ENCODE peak calls at places on chromosomes 3 and 15, in five cellular contexts. C, H, O, E and X are unnamed samples.

GRCh38 chr3:126972866-126973265 is 10.0 kb upstream of the PLXNA1 start:
- DNase-seq in C (no peak), E (no peak), H (no peak), O (no peak), X (no peak)

GRCh38 chr3:152910211-152910610 is 75.3 kb downstream of the P2RY1 start:
- DNase-seq in E (peak; percentile 4), H (peak; percentile 23), C (no peak), O (no peak), X (no peak)

GRCh38 chr15:55289011-55289572 is 521 bp downstream of the RAB27A start:
- DNase-seq in O (peak; percentile 60), E (peak; percentile 21), C (peak; percentile 53), H (peak; percentile 19), X (peak; percentile 39)

GRCh38 chr15:63382966-63383710 is 1.5 kb upstream of the CA12 start:
- DNase-seq in H (no peak), C (no peak), O (no peak), E (no peak), X (peak; percentile 37)

GRCh38 chr3:18423401-18424212 is 1.5 kb downstream of the SATB1 start:
- DNase-seq in H (peak; percentile 23), C (peak; percentile 19), E (no peak), O (peak; percentile 69), X (peak; percentile 51)

GRCh38 chr15:41944313-41944940 is 27.9 kb downstream of the EHD4 start:
- DNase-seq in C (no peak), H (peak; percentile 49), E (peak; percentile 70), O (no peak), X (peak; percentile 94)

GRCh38 chr3:194389269-194389668 is 9.8 kb downstream of the GP5 start:
- DNase-seq in C (no peak), O (peak; percentile 24), E (no peak), H (no peak), X (no peak)

GRCh38 chr3:69014022-69014580 is 617 bp upstream of the EOGT start:
- DNase-seq in E (no peak), H (no peak), C (no peak), O (no peak), X (no peak)

GRCh38 chr3:182618085-182618732 is 175.1 kb upstream of the ATP11B start:
- DNase-seq in O (no peak), C (peak; percentile 14), H (peak; percentile 25), E (peak; percentile 12), X (no peak)

GRCh38 chr3:64575211-64575844 is 112.5 kb downstream of the ADAMTS9 start:
- DNase-seq in E (peak; percentile 7), H (peak; percentile 25), O (no peak), C (peak; percentile 8), X (peak; percentile 18)

GRCh38 chr15:58453931-58454793 is 22.4 kb downstream of the LIPC start:
- DNase-seq in H (no peak), E (no peak), O (no peak), C (no peak), X (no peak)

GRCh38 chr3:158337007-158337608 is 227.2 kb downstream of the RSRC1 start:
- DNase-seq in E (no peak), C (no peak), H (no peak), O (no peak), X (no peak)

GRCh38 chr3:94206291-94206690 is 143.4 kb downstream of the NSUN3 start:
- DNase-seq in O (no peak), H (no peak), C (no peak), E (no peak), X (no peak)

GRCh38 chr15:67927501-67928156 is 87.8 kb upstream of the RNU6-1 start:
- DNase-seq in O (no peak), E (no peak), C (no peak), H (peak; percentile 51), X (peak; percentile 97)

GRCh38 chr3:185900228-185900627 is 37.6 kb downstream of the TRA2B start:
- DNase-seq in H (peak; percentile 68), E (peak; percentile 69), O (no peak), C (peak; percentile 82), X (peak; percentile 95)

GRCh38 chr3:160373655-160374054 is 25.4 kb downstream of the IFT80 start:
- DNase-seq in C (no peak), O (no peak), H (no peak), E (no peak), X (no peak)

GRCh38 chr3:110344897-110345767 is 726.5 kb upstream of the NECTIN3 start:
- DNase-seq in C (no peak), E (peak; percentile 87), H (peak; percentile 91), O (no peak), X (peak; percentile 44)

GRCh38 chr15:41958002-41958420 is 14.3 kb downstream of the EHD4 start:
- DNase-seq in C (no peak), H (no peak), E (no peak), O (no peak), X (no peak)

DNA sequence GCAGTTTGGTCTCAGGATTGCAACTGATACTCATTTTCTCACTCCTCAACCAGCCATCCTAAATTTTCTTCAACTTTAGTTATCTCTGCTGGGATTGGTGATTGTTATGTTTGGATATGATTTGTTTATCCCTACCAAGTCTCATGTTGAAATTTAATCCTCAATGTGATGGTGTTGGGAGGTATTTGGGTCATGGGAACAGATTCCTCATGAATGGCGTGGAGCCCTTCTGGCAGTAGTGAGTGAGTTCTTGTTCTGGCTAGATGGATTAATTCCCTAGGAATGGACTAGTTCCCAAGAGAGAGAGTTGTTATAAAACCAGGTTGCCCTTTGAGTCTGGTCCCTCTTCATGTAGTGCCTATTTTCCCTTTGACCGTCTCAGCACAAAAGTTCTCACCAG is 399.9 kb downstream of the SQOR start:
- DNase-seq in O (no peak), H (no peak), C (no peak), E (no peak), X (peak; percentile 27)
- TF ChIP-seq MAFK in O (no peak), H (no peak), C (no peak), E (no peak), X (no peak)

DNA sequence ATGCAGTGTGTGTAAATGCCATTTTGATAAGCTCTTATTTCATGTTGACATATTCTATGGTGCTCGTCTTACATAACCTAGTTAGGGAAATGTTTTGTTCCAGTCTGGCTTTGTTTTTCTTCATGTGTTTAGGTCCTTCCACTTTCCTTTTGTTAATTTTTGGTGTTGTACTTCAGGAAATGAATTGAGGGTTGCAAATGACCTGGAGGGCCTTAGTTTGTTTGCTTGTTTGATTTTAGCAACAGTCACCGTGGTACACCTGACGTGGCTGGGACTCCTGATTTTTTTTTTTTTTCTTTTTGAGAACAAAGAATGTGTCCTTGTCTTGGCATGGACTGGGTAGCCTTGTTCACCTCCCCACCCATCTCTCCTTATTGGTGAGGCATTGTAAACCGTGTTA is 114.8 kb downstream of the IGF1R start:
- DNase-seq in C (no peak), H (no peak), O (no peak), E (no peak), X (no peak)
- TF ChIP-seq MAFK in C (no peak), H (no peak), O (no peak), E (no peak), X (no peak)

DNA sequence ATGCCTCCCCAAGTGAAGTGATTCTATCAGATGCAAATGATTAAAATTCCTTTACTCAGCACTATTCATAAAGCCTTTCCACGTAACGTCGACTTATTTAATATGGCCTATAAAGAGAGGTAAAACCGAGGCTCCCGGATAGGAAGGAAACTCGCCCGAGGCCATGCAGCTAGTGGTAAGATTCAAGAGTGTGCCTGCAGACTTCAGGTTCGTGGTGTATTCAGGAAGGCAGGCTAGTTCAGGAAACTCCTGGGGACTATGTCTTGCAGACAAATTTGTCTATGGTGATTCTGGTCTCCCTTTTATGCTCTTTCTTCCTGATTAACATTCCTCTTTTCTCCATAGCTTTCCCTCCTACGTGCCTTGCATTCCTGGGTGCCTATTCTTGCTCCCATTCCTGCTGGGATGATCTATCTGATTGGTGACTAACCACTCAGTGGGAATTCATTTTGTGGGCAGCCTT is 150.7 kb downstream of the SST start:
- DNase-seq in H (no peak), E (no peak), C (no peak), O (peak; percentile 51), X (no peak)
- TF ChIP-seq MAFK in H (peak; percentile 51), E (peak; percentile 73), C (no peak), O (no peak), X (peak; percentile 60)

DNA sequence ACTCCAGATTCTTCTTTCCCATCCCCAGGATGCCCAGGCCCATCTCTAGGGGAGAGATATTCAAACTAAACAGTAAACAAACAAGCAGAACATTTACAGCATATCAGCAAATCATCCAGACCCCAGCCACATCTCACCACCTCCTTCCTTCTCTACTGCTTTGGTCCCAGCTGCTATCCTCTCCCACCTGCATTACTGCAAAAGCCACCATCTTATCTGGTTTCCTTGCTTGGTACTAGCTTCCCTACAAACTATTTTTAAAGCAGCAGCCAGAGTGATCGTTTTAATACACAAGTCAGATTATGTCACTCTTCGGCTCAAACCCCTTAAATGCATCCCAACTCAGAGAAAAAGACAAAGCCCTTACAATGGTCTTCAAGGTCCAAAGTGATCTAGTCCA is 4.8 kb downstream of the LYSMD2 start:
- DNase-seq in E (no peak), C (no peak), H (no peak), O (no peak), X (no peak)
- TF ChIP-seq MAFK in E (no peak), C (no peak), H (no peak), O (no peak), X (no peak)

GRCh38 chr15:70757627-70758026 is 5.7 kb downstream of the UACA start:
- DNase-seq in H (no peak), O (no peak), E (no peak), C (no peak), X (no peak)
- TF ChIP-seq MAFK in H (no peak), O (no peak), E (no peak), C (no peak), X (no peak)

GRCh38 chr15:85072917-85073316 is 91.3 kb downstream of the PDE8A start:
- DNase-seq in E (no peak), O (no peak), C (no peak), H (no peak), X (no peak)

GRCh38 chr15:85073556-85074194 is 92.0 kb downstream of the PDE8A start:
- DNase-seq in E (no peak), H (peak; percentile 70), C (no peak), O (no peak), X (peak; percentile 42)

GRCh38 chr15:85071534-85071933 is 89.9 kb downstream of the PDE8A start:
- DNase-seq in C (no peak), E (no peak), O (no peak), H (no peak), X (no peak)

GRCh38 chr15:85071061-85071460 is 89.4 kb downstream of the PDE8A start:
- DNase-seq in E (no peak), C (no peak), O (no peak), H (no peak), X (no peak)
- TF ChIP-seq MAFK in E (no peak), C (no peak), O (no peak), H (no peak), X (no peak)

GRCh38 chr15:71444866-71445590 is 329.8 kb downstream of the THSD4 start:
- DNase-seq in O (no peak), H (peak; percentile 92), C (no peak), E (peak; percentile 86), X (peak; percentile 82)
- TF ChIP-seq MAFK in O (no peak), H (peak; percentile 86), C (no peak), E (no peak), X (peak; percentile 9)

DNA sequence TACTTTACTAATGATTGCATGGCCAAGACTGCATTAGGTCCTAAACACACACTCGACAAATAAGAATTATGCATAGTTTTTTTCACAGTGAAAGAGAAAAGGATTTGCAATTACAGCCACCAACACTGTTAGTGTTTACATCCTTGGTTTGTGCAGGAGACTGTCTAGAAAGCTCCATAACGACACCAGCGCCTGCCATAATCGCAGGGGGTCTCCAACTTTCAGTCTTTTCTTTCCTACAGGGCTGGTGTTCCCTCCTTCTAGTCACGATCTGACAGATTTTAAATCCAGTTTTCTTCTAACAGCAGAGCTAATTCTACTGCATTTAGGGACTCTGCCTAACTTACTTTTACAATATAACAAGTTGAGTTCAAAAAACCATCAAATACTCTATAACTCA is 58.0 kb downstream of the CLASP2 start:
- DNase-seq in O (no peak), H (no peak), E (no peak), C (no peak), X (no peak)
- TF ChIP-seq MAFK in O (no peak), H (no peak), E (no peak), C (no peak), X (no peak)